ENCODE peak calls at places on chromosomes 13 and 19, in four cellular contexts. A is WTC11, C is K562, Y is GM12878. T is an unnamed sample.

GRCh38 chr13:73984949-73985691 is 149.1 kb downstream of the KLF12 start:
- DNase-seq in A (no peak), C (no peak), Y (no peak), T (no peak)

GRCh38 chr13:77360032-77360431 is 33.1 kb upstream of the MYCBP2 start:
- DNase-seq in A (no peak), C (no peak), Y (no peak), T (no peak)

GRCh38 chr19:53328967-53329366 is 4.6 kb upstream of the ZNF845 start:
- DNase-seq in A (peak; percentile 68), C (no peak), Y (no peak), T (no peak)

GRCh38 chr13:89688908-89689307 is 1658.6 kb upstream of the MIR17HG start:
- DNase-seq in A (no peak), C (no peak), Y (no peak), T (no peak)

GRCh38 chr13:47306991-47307390 is 410.1 kb upstream of the HTR2A start:
- DNase-seq in A (no peak), C (no peak), Y (no peak), T (no peak)

GRCh38 chr13:38350114-38350617 is 515 bp downstream of the UFM1 start:
- DNase-seq in A (peak; percentile 42), C (peak; percentile 54), Y (no peak), T (peak; percentile 49)

GRCh38 chr13:73499685-73500084 is 440.9 kb downstream of the KLF5 start:
- DNase-seq in A (no peak), C (no peak), Y (no peak), T (no peak)

GRCh38 chr19:32150605-32151004 is 194.8 kb upstream of the ZNF507 start:
- DNase-seq in A (no peak), C (no peak), Y (no peak), T (no peak)

GRCh38 chr19:12090807-12091206 is 26.3 kb downstream of the ZNF844 start:
- DNase-seq in A (peak; percentile 75), C (peak; percentile 76), Y (peak; percentile 11), T (peak; percentile 53)

GRCh38 chr13:39938591-39938990 is 283.1 kb downstream of the COG6 start:
- DNase-seq in A (no peak), C (no peak), Y (no peak), T (no peak)

GRCh38 chr19:18865973-18866799 is 29.8 kb downstream of the CERS1 start:
- DNase-seq in A (peak; percentile 78), C (peak; percentile 80), Y (no peak), T (peak; percentile 35)

GRCh38 chr13:112170823-112171569 is 104.0 kb downstream of the SOX1 start:
- DNase-seq in A (no peak), C (no peak), Y (no peak), T (no peak)

GRCh38 chr13:82477436-82477835 is 1404.8 kb downstream of the SLITRK1 start:
- DNase-seq in A (no peak), C (no peak), Y (no peak), T (no peak)

GRCh38 chr13:60047943-60048342 is 115.8 kb downstream of the DIAPH3 start:
- DNase-seq in A (no peak), C (no peak), Y (no peak), T (no peak)

GRCh38 chr13:100887729-100888151 is 213.1 kb upstream of the TMTC4 start:
- DNase-seq in A (no peak), C (no peak), Y (no peak), T (no peak)

GRCh38 chr13:35940734-35941133 is 190.4 kb downstream of the DCLK1 start:
- DNase-seq in A (no peak), C (no peak), Y (no peak), T (no peak)

GRCh38 chr13:73200432-73200831 is 141.6 kb downstream of the KLF5 start:
- DNase-seq in A (no peak), C (no peak), Y (no peak), T (no peak)

GRCh38 chr19:45527731-45528130 is 20.5 kb downstream of the VASP start:
- DNase-seq in A (peak; percentile 46), C (no peak), Y (no peak), T (no peak)

GRCh38 chr13:108923386-108924061 is 294.1 kb downstream of the MYO16 start:
- DNase-seq in A (no peak), C (no peak), Y (no peak), T (no peak)

GRCh38 chr13:102972191-102972590 is 94.0 kb downstream of the SLC10A2 start:
- DNase-seq in A (no peak), C (no peak), Y (no peak), T (no peak)

GRCh38 chr13:59997976-59998375 is 165.8 kb downstream of the DIAPH3 start:
- DNase-seq in A (no peak), C (no peak), Y (no peak), T (no peak)

GRCh38 chr13:85492283-85492682 is 306.9 kb downstream of the SLITRK6 start:
- DNase-seq in A (no peak), C (no peak), Y (no peak), T (no peak)

GRCh38 chr13:72505376-72505775 is 222.1 kb downstream of the MZT1 start:
- DNase-seq in A (no peak), C (no peak), Y (no peak), T (no peak)

GRCh38 chr13:113166266-113166665 is 7.8 kb downstream of the PROZ start:
- DNase-seq in A (no peak), C (no peak), Y (no peak), T (no peak)

GRCh38 chr19:33472696-33473624 is 48.6 kb downstream of the PEPD start:
- DNase-seq in A (peak; percentile 8), C (no peak), Y (no peak), T (no peak)

GRCh38 chr19:14343286-14343685 is 38.0 kb upstream of the ADGRE5 start:
- DNase-seq in A (no peak), C (no peak), Y (no peak), T (no peak)

GRCh38 chr19:16078311-16078758 is 2.0 kb downstream of the TPM4 start:
- DNase-seq in A (no peak), C (peak; percentile 37), Y (no peak), T (no peak)

GRCh38 chr13:29497137-29497654 is 98.3 kb downstream of the SLC7A1 start:
- DNase-seq in A (no peak), C (no peak), Y (no peak), T (no peak)

GRCh38 chr19:54188224-54188871 is 1.0 kb downstream of the MBOAT7 start:
- DNase-seq in A (peak; percentile 27), C (peak; percentile 91), Y (no peak), T (no peak)

GRCh38 chr13:27450921-27451461 is 627 bp upstream of the MTIF3 start:
- DNase-seq in A (peak; percentile 58), C (peak; percentile 29), Y (no peak), T (peak; percentile 16)

GRCh38 chr13:95260031-95260525 is 41.2 kb downstream of the ABCC4 start:
- DNase-seq in A (no peak), C (no peak), Y (peak; percentile 87), T (no peak)
- TF ChIP-seq CREM in A (no peak), C (no peak), Y (peak; percentile 57), T (no peak)

GRCh38 chr19:5343848-5344247 is 3.2 kb upstream of the PTPRS start:
- DNase-seq in A (no peak), C (no peak), Y (no peak), T (peak; percentile 85)
- TF ChIP-seq CREM in A (no peak), C (no peak), Y (no peak), T (no peak)

DNA sequence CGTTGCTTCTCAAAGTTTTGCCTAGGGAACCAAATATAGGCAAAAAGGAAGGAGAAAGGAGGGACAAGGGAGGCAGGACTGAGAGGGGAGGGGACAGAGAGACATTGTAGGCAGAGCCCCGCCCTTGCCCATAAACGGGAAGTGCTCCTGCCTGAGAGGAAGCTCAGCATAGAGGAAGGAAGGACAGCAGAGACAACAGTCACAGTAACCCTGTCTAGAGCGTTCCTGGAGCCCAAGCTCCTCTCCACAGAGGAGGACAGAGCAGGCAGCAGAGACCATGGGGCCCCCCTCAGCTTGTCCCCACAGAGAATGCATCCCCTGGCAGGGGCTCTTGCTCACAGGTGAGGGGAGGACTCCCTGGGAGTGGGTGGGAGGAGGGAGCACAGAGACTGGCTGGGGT is at the start of gene CEACAM21:
- DNase-seq in A (no peak), C (no peak), Y (no peak), T (no peak)
- TF ChIP-seq CREM in A (no peak), C (no peak), Y (no peak), T (no peak)

GRCh38 chr13:75437582-75438318 is 44.2 kb downstream of the TBC1D4 start:
- DNase-seq in A (no peak), C (peak; percentile 43), Y (no peak), T (no peak)
- TF ChIP-seq CREM in A (no peak), C (no peak), Y (no peak), T (no peak)

T was measured in HepG2.